ENCODE peak calls at places on chromosomes 4 and X, in eight cellular contexts. J is heart right ventricle, A is tibial artery, L is stomach, Z is left ventricle myocardium inferior, S is endodermal cell, D is lower lobe of right lung, O is SK-N-SH. C is an unnamed sample. For H3K4me1, the result is how much of the 10 kb centered on the place peaks cover.

GRCh38 chrX:107712231-107713204 is 63.1 kb downstream of the TSC22D3 start:
- DNase-seq in Z (no peak), J (no peak), L (no peak), D (no peak), A (peak), O (no peak), S (peak), C (no peak)

GRCh38 chrX:52034211-52034610 is 34.8 kb downstream of the MAGED4B start:
- DNase-seq in S (no peak), J (no peak), D (no peak), Z (no peak), L (no peak), A (no peak), O (no peak), C (no peak)

GRCh38 chrX:47311857-47312774 is 58.3 kb upstream of the ZNF157 start:
- DNase-seq in S (peak), J (no peak), D (peak), A (no peak), O (peak), Z (no peak), L (peak), C (no peak)

GRCh38 chr4:31100551-31100950 is 380.4 kb downstream of the PCDH7 start:
- DNase-seq in Z (no peak), D (no peak), S (no peak), L (no peak), O (no peak), J (no peak), A (no peak), C (no peak)

GRCh38 chr4:7581477-7581876 is 146.7 kb upstream of the PSAPL1 start:
- DNase-seq in S (peak), Z (no peak), J (peak), A (no peak), L (no peak), O (no peak), D (no peak), C (no peak)

GRCh38 chr4:127870688-127871087 is 10.0 kb upstream of the PLK4 start:
- DNase-seq in S (no peak), J (no peak), A (no peak), D (no peak), Z (no peak), O (no peak), L (no peak), C (peak)

GRCh38 chrX:39779952-39780783 is 317.6 kb downstream of the BCOR start:
- DNase-seq in D (no peak), Z (no peak), S (peak), L (no peak), O (no peak), J (no peak), A (no peak), C (no peak)

GRCh38 chr4:11427201-11427996 is 1.3 kb downstream of the HS3ST1 start:
- DNase-seq in D (no peak), A (no peak), S (peak), O (no peak), J (peak), L (no peak), Z (no peak), C (no peak)

GRCh38 chr4:3707423-3708102 is 58.6 kb upstream of the ADRA2C start:
- DNase-seq in J (no peak), D (peak), O (peak), L (no peak), A (peak), S (no peak), Z (peak), C (peak)

GRCh38 chr4:5805270-5805669 is 87.6 kb downstream of the CRMP1 start:
- DNase-seq in Z (no peak), L (no peak), O (no peak), J (no peak), S (no peak), A (peak), D (no peak), C (no peak)

GRCh38 chr4:176156656-176157055 is 38.7 kb downstream of the SPATA4 start:
- DNase-seq in D (no peak), L (no peak), S (no peak), A (no peak), O (no peak), J (no peak), Z (no peak), C (no peak)

GRCh38 chrX:48937065-48937907 is 18.5 kb upstream of the PIM2 start:
- DNase-seq in D (peak), A (no peak), Z (peak), S (peak), O (no peak), J (peak), L (peak), C (peak)

GRCh38 chr4:2081540-2081939 is 22.4 kb downstream of the NAT8L start:
- DNase-seq in A (peak), O (no peak), L (peak), S (peak), Z (no peak), D (no peak), J (no peak), C (peak)

GRCh38 chrX:46165411-46165810 is 379.8 kb downstream of the ZNF674 start:
- DNase-seq in L (no peak), D (no peak), Z (no peak), O (no peak), S (no peak), J (no peak), A (no peak), C (no peak)

GRCh38 chr4:112170451-112170993 is 25.3 kb downstream of the FAM241A start:
- DNase-seq in Z (no peak), S (no peak), A (no peak), O (no peak), L (no peak), J (no peak), D (no peak), C (no peak)

GRCh38 chrX:50180073-50180940 is 20.5 kb downstream of the AKAP4 start:
- DNase-seq in J (no peak), O (no peak), Z (no peak), L (no peak), A (no peak), S (peak), D (no peak), C (no peak)

GRCh38 chrX:67692246-67692645 is 148.4 kb downstream of the AR start:
- DNase-seq in O (no peak), S (no peak), L (no peak), Z (no peak), A (no peak), J (no peak), D (no peak), C (no peak)

GRCh38 chr4:157043131-157043530 is 32.8 kb upstream of the GLRB start:
- DNase-seq in Z (no peak), A (no peak), L (no peak), O (peak), S (peak), J (no peak), D (no peak), C (no peak)

GRCh38 chr4:54568184-54568583 is 89.6 kb upstream of the KIT start:
- DNase-seq in J (no peak), L (no peak), Z (no peak), D (no peak), O (no peak), S (no peak), A (no peak), C (no peak)

GRCh38 chr4:177108708-177109107 is 201.0 kb upstream of the NEIL3 start:
- DNase-seq in S (no peak), Z (no peak), A (no peak), D (no peak), L (no peak), O (no peak), J (no peak), C (no peak)

GRCh38 chr4:141635726-141636076 is 682 bp upstream of the IL15 start:
- DNase-seq in Z (no peak), S (no peak), O (no peak), J (no peak), A (no peak), L (no peak), D (no peak), C (no peak)

GRCh38 chr4:183876268-183876934 is 28.7 kb upstream of the STOX2 start:
- DNase-seq in Z (peak), D (peak), O (peak), S (no peak), J (peak), A (peak), L (peak), C (peak)

GRCh38 chrX:2445662-2446623 is 54.8 kb downstream of the DHRSX start:
- DNase-seq in O (no peak), L (no peak), S (no peak), A (peak), D (peak), Z (no peak), J (no peak), C (no peak)

GRCh38 chr4:15451866-15452765 is 17.6 kb upstream of the CC2D2A start:
- DNase-seq in J (no peak), L (no peak), S (no peak), A (peak), O (no peak), Z (no peak), D (no peak), C (no peak)

GRCh38 chrX:133726211-133726630 is 259.2 kb downstream of the GPC3 start:
- DNase-seq in A (no peak), D (no peak), O (no peak), S (no peak), Z (no peak), J (no peak), L (no peak), C (no peak)

GRCh38 chr4:156111706-156112105 is 158.0 kb upstream of the CTSO start:
- DNase-seq in D (no peak), O (no peak), Z (no peak), S (no peak), J (no peak), L (no peak), A (no peak), C (no peak)

GRCh38 chr4:98006060-98006459 is 137.2 kb downstream of the STPG2 start:
- DNase-seq in S (no peak), A (no peak), Z (no peak), L (no peak), O (no peak), J (no peak), D (no peak), C (no peak)

GRCh38 chrX:120457766-120458180 is 11.3 kb downstream of the LAMP2 start:
- DNase-seq in S (no peak), L (no peak), O (no peak), A (no peak), D (no peak), J (no peak), Z (no peak), C (no peak)

GRCh38 chr4:2511645-2512131 is 24.8 kb upstream of the FAM193A start:
- DNase-seq in D (no peak), J (no peak), O (no peak), S (no peak), L (no peak), Z (no peak), A (no peak), C (no peak)

DNA sequence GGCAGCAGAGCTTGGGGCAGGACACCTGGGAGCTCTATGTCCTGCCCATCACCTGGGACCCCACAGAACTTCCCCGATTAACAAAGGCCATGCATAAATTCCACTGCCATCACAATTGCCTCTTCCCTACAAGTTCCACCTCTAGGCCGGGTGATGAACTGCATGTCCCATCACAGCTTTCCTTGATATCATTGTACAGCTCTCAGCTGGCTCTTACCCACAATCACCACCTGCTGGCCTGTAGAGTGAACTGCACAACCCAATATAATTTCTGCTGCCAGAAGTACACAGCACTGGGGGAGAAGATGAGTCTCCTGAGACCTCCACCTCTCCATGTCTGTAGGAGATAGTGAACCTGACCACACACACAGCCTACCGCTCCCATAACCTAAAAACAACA is 285.0 kb upstream of the AADAT start:
- DNase-seq in L (no peak), D (no peak), S (peak), O (peak), Z (no peak), J (no peak), A (no peak), C (no peak)
- TF ChIP-seq CTCF in L (no peak), D (peak), S (peak), O (peak), Z (peak), J (no peak), A (no peak), C (peak)

GRCh38 chr4:115274545-115274944 is 161.1 kb upstream of the NDST4 start:
- DNase-seq in D (no peak), Z (no peak), L (no peak), J (no peak), A (no peak), S (no peak), O (no peak), C (no peak)
- H3K4me1 ChIP-seq in D (under half), Z (under half), L (under half), J (under half), A (under half), S (under half), O (under half), C (under half)

DNA sequence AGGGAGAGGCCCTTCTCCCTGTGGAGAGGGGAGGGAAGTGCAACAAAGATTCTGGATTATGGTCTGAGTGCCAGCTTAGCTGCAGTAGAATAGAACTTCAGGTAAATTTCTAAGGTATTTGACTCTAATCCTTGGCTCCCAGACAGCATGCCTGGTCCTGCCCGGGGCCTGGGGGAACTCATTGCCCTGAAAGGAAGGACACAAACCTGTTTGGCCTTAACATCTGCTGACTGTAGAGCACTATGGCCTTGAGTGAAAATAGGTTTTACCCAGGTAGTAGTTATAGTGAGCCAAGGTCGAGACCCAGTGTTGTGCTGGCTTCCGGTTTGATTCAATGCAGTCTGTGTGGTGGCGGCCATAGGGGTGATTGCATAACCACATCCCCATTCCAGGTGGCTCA is 64.4 kb downstream of the RPS6KA6 start:
- DNase-seq in S (no peak), D (no peak), Z (no peak), A (no peak), J (no peak), O (no peak), L (no peak), C (no peak)
- H3K27ac ChIP-seq in S (no peak), D (no peak), Z (no peak), A (no peak), J (no peak), O (no peak), L (no peak), C (no peak)

GRCh38 chrX:116961872-116962582 is 499.3 kb upstream of the CT83 start:
- DNase-seq in D (no peak), J (no peak), O (peak), S (peak), L (no peak), Z (no peak), A (no peak), C (no peak)
- TF ChIP-seq CTCF in D (no peak), J (no peak), O (peak), S (peak), L (no peak), Z (no peak), A (no peak), C (no peak)

GRCh38 chrX:132043977-132044376 is 20.9 kb downstream of the STK26 start:
- DNase-seq in J (no peak), S (no peak), O (no peak), A (no peak), L (no peak), Z (no peak), D (no peak), C (no peak)
- H3K4me1 ChIP-seq in J (under half), S (under half), O (under half), A (under half), L (under half), Z (under half), D (under half), C (under half)

DNA sequence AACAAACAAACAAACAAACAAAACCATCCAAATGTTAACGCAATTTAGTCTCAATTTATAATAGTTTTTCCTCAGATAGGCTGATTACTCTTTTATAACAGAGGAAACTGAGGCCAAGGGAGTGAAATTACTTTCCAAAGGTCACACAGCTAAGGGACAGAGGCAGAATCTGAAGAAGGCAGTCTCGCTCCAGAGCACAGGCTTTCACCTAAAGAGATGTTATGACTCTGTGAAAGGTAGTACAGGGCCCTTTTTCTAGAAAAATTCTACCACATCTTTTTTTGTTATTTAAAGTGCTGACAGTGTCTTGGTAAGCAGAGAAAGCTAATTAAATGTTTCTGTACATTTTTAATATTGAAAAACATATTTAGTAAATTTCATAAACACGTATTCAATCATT is 7.5 kb upstream of the APBB2 start:
- DNase-seq in O (no peak), J (no peak), L (no peak), Z (no peak), D (no peak), S (no peak), A (no peak), C (no peak)
- H3K27ac ChIP-seq in O (no peak), J (no peak), L (no peak), Z (no peak), D (no peak), S (no peak), A (no peak), C (no peak)

GRCh38 chr4:80072607-80073361 is at the start of gene ANTXR2:
- DNase-seq in J (peak), L (peak), D (peak), O (peak), A (peak), S (peak), Z (peak), C (peak)
- TF ChIP-seq CTCF in J (peak), L (no peak), D (peak), O (no peak), A (no peak), S (peak), Z (peak), C (no peak)

DNA sequence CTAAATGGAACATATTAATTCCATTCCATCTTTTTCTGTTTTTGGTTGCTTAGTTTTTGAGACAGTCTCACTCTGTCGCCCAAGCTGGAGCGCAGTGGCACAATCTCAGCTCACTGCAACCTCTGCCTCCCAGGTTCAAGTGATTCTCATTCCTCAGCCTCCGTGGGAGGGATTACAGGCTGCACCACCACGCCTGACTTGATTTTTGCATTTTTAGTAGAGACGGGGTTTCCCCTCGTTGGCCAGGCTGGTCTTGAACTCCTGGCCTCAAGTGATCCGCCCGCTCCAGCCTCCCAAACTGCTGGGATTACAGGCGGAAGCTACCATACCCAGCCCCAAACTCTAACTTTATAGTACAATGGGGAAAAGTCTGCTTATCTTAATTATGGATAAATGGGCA is 11.2 kb downstream of the HNRNPD start:
- DNase-seq in L (no peak), S (peak), J (no peak), O (no peak), D (no peak), A (no peak), Z (no peak), C (no peak)
- H3K4me1 ChIP-seq in L (half or more), S (under half), J (half or more), O (under half), D (half or more), A (under half), Z (half or more), C (under half)

C was measured in left lung.